ENCODE peak calls at places on chromosomes 3 and 15, in seven cellular contexts. G is ureter, E is breast epithelium, V is aorta, X is AG08395, Y is dorsolateral prefrontal cortex, Q is islet precursor cell. H is an unnamed sample.

GRCh38 chr15:31758126-31758525 is 272.2 kb upstream of the CHRNA7 start:
- DNase-seq in G (peak), E (no peak), V (no peak), X (peak), Y (peak), Q (no peak), H (no peak)

GRCh38 chr3:57275393-57275792 is 17.1 kb downstream of the ASB14 start:
- DNase-seq in G (no peak), E (no peak), V (no peak), X (no peak), Y (no peak), Q (no peak), H (no peak)

GRCh38 chr15:92343869-92344643 is 49.6 kb upstream of the ST8SIA2 start:
- DNase-seq in G (no peak), E (peak), V (no peak), X (no peak), Y (peak), Q (no peak), H (no peak)

GRCh38 chr15:65653341-65653740 is 31.6 kb downstream of the SLC24A1 start:
- DNase-seq in G (no peak), E (no peak), V (no peak), X (peak), Y (no peak), Q (no peak), H (peak)

GRCh38 chr3:127226451-127226850 is 33.5 kb downstream of the PRR23E start:
- DNase-seq in G (no peak), E (no peak), V (no peak), X (peak), Y (no peak), Q (no peak), H (peak)

GRCh38 chr15:26260517-26261133 is 397.5 kb upstream of the ATP10A start:
- DNase-seq in G (no peak), E (no peak), V (no peak), X (peak), Y (no peak), Q (peak), H (peak)

GRCh38 chr3:175741951-175742350 is 882.8 kb downstream of the NAALADL2 start:
- DNase-seq in G (no peak), E (no peak), V (no peak), X (no peak), Y (no peak), Q (no peak), H (no peak)

GRCh38 chr3:40096561-40097506 is 212.7 kb upstream of the EIF1B start:
- DNase-seq in G (no peak), E (peak), V (peak), X (peak), Y (peak), Q (no peak), H (no peak)

GRCh38 chr3:55860040-55860439 is 372.9 kb upstream of the WNT5A start:
- DNase-seq in G (no peak), E (no peak), V (no peak), X (no peak), Y (no peak), Q (no peak), H (no peak)

GRCh38 chr3:17583530-17583929 is 158.9 kb downstream of the TBC1D5 start:
- DNase-seq in G (no peak), E (no peak), V (no peak), X (no peak), Y (no peak), Q (peak), H (no peak)

GRCh38 chr15:92714071-92714456 is 58.5 kb upstream of the FAM174B start:
- DNase-seq in G (no peak), E (peak), V (no peak), X (peak), Y (no peak), Q (peak), H (peak)

GRCh38 chr3:30007668-30008067 is 598.7 kb upstream of the TGFBR2 start:
- DNase-seq in G (no peak), E (no peak), V (no peak), X (no peak), Y (no peak), Q (no peak), H (no peak)

GRCh38 chr3:179651687-179652466 is 963 bp upstream of the USP13 start:
- DNase-seq in G (no peak), E (no peak), V (no peak), X (no peak), Y (no peak), Q (no peak), H (no peak)

GRCh38 chr3:71955549-71956373 is 170.8 kb upstream of the PROK2 start:
- DNase-seq in G (peak), E (peak), V (peak), X (peak), Y (peak), Q (peak), H (peak)

GRCh38 chr15:82646250-82647044 is 716 bp downstream of the CPEB1 start:
- DNase-seq in G (no peak), E (no peak), V (no peak), X (no peak), Y (no peak), Q (no peak), H (no peak)

GRCh38 chr3:183275418-183275817 is 22.4 kb downstream of the B3GNT5 start:
- DNase-seq in G (no peak), E (no peak), V (no peak), X (no peak), Y (no peak), Q (no peak), H (no peak)

GRCh38 chr3:16836505-16837237 is 48.1 kb upstream of the PLCL2 start:
- DNase-seq in G (no peak), E (no peak), V (no peak), X (peak), Y (no peak), Q (no peak), H (peak)

GRCh38 chr3:181851063-181851462 is 139.3 kb downstream of the SOX2 start:
- DNase-seq in G (no peak), E (no peak), V (no peak), X (no peak), Y (no peak), Q (no peak), H (no peak)

GRCh38 chr3:2837233-2837632 is 272.9 kb downstream of the IL5RA start:
- DNase-seq in G (no peak), E (no peak), V (no peak), X (no peak), Y (no peak), Q (no peak), H (no peak)

GRCh38 chr3:53975382-53975781 is 83.7 kb upstream of the SELENOK start:
- DNase-seq in G (no peak), E (no peak), V (no peak), X (no peak), Y (no peak), Q (no peak), H (no peak)

GRCh38 chr3:123684636-123685035 is 99.8 kb upstream of the HACD2 start:
- DNase-seq in G (no peak), E (no peak), V (no peak), X (no peak), Y (no peak), Q (no peak), H (no peak)

GRCh38 chr3:141109761-141110160 is 58.6 kb downstream of the SPSB4 start:
- DNase-seq in G (no peak), E (no peak), V (no peak), X (no peak), Y (no peak), Q (peak), H (no peak)

GRCh38 chr3:12427551-12427950 is 56.7 kb upstream of the TSEN2 start:
- DNase-seq in G (no peak), E (no peak), V (no peak), X (no peak), Y (no peak), Q (no peak), H (no peak)

GRCh38 chr15:25465835-25466234 is 27.0 kb upstream of the UBE3A start:
- DNase-seq in G (no peak), E (peak), V (no peak), X (no peak), Y (no peak), Q (no peak), H (no peak)

GRCh38 chr3:4748127-4748526 is 231.1 kb upstream of the BHLHE40 start:
- DNase-seq in G (no peak), E (no peak), V (no peak), X (no peak), Y (no peak), Q (no peak), H (no peak)

GRCh38 chr15:36884404-36885335 is 215.7 kb downstream of the MEIS2 start:
- DNase-seq in G (no peak), E (no peak), V (no peak), X (no peak), Y (no peak), Q (no peak), H (no peak)

GRCh38 chr15:96108405-96108804 is 222.1 kb upstream of the NR2F2 start:
- DNase-seq in G (no peak), E (no peak), V (no peak), X (no peak), Y (no peak), Q (no peak), H (no peak)

GRCh38 chr3:47541583-47542108 is 28.1 kb upstream of the ELP6 start:
- DNase-seq in G (no peak), E (no peak), V (no peak), X (no peak), Y (no peak), Q (no peak), H (no peak)

GRCh38 chr15:57330619-57331018 is 45.7 kb upstream of the CGNL1 start:
- DNase-seq in G (no peak), E (no peak), V (no peak), X (no peak), Y (no peak), Q (no peak), H (no peak)